ENCODE peak calls at places on chromosomes 3 and 15, in six cellular contexts. One of them, this sample, is unnamed.

GRCh38 chr15:27017168-27017809 is 46.3 kb downstream of the GABRG3 start:
- DNase-seq in type B pancreatic cell: no peak
- DNase-seq in progenitor cell of endocrine pancreas: peak
- DNase-seq in psoas muscle: no peak
- DNase-seq in omental fat pad: no peak
- DNase-seq in endothelial cell: peak
- DNase-seq in this sample: peak

GRCh38 chr15:32877620-32878019 is 159.8 kb downstream of the GREM1 start:
- DNase-seq in type B pancreatic cell: no peak
- DNase-seq in omental fat pad: no peak
- DNase-seq in endothelial cell: no peak
- DNase-seq in progenitor cell of endocrine pancreas: no peak
- DNase-seq in psoas muscle: no peak
- DNase-seq in this sample: no peak

GRCh38 chr3:48472673-48472922 is 26.1 kb downstream of the ATRIP start:
- DNase-seq in type B pancreatic cell: no peak
- DNase-seq in omental fat pad: no peak
- DNase-seq in endothelial cell: no peak
- DNase-seq in progenitor cell of endocrine pancreas: no peak
- DNase-seq in psoas muscle: no peak
- DNase-seq in this sample: no peak

GRCh38 chr3:161372321-161373260 is 1.3 kb upstream of the SPTSSB start:
- DNase-seq in psoas muscle: no peak
- DNase-seq in progenitor cell of endocrine pancreas: peak
- DNase-seq in omental fat pad: no peak
- DNase-seq in type B pancreatic cell: peak
- DNase-seq in endothelial cell: peak
- DNase-seq in this sample: peak

GRCh38 chr3:120022729-120023128 is 71.5 kb downstream of the GSK3B start:
- DNase-seq in progenitor cell of endocrine pancreas: no peak
- DNase-seq in omental fat pad: no peak
- DNase-seq in endothelial cell: no peak
- DNase-seq in psoas muscle: no peak
- DNase-seq in type B pancreatic cell: no peak
- DNase-seq in this sample: no peak

GRCh38 chr3:176426371-176426770 is 770.9 kb downstream of the TBL1XR1 start:
- DNase-seq in psoas muscle: no peak
- DNase-seq in omental fat pad: no peak
- DNase-seq in progenitor cell of endocrine pancreas: no peak
- DNase-seq in endothelial cell: no peak
- DNase-seq in type B pancreatic cell: no peak
- DNase-seq in this sample: no peak

GRCh38 chr15:31499236-31499952 is 172.8 kb downstream of the KLF13 start:
- DNase-seq in endothelial cell: no peak
- DNase-seq in type B pancreatic cell: peak
- DNase-seq in progenitor cell of endocrine pancreas: no peak
- DNase-seq in psoas muscle: no peak
- DNase-seq in omental fat pad: no peak
- DNase-seq in this sample: no peak

GRCh38 chr15:100596792-100597191 is 5.2 kb downstream of the LINS1 start:
- DNase-seq in psoas muscle: no peak
- DNase-seq in type B pancreatic cell: no peak
- DNase-seq in endothelial cell: no peak
- DNase-seq in progenitor cell of endocrine pancreas: no peak
- DNase-seq in omental fat pad: peak
- DNase-seq in this sample: no peak

GRCh38 chr15:64522226-64522823 is 61.9 kb downstream of the ZNF609 start:
- DNase-seq in psoas muscle: no peak
- DNase-seq in type B pancreatic cell: no peak
- DNase-seq in endothelial cell: no peak
- DNase-seq in progenitor cell of endocrine pancreas: no peak
- DNase-seq in omental fat pad: no peak
- DNase-seq in this sample: no peak

GRCh38 chr15:90839187-90840071 is 29.0 kb upstream of the FURIN start:
- DNase-seq in psoas muscle: no peak
- DNase-seq in omental fat pad: no peak
- DNase-seq in type B pancreatic cell: no peak
- DNase-seq in progenitor cell of endocrine pancreas: no peak
- DNase-seq in endothelial cell: no peak
- DNase-seq in this sample: peak

GRCh38 chr15:64045774-64046346 is 425 bp downstream of the DAPK2 start:
- DNase-seq in type B pancreatic cell: no peak
- DNase-seq in omental fat pad: no peak
- DNase-seq in progenitor cell of endocrine pancreas: peak
- DNase-seq in psoas muscle: peak
- DNase-seq in endothelial cell: no peak
- DNase-seq in this sample: peak

GRCh38 chr3:62097121-62097520 is 276.2 kb downstream of the FEZF2 start:
- DNase-seq in endothelial cell: no peak
- DNase-seq in progenitor cell of endocrine pancreas: no peak
- DNase-seq in type B pancreatic cell: no peak
- DNase-seq in omental fat pad: no peak
- DNase-seq in psoas muscle: no peak
- DNase-seq in this sample: no peak

GRCh38 chr3:196774191-196774820 is 34.6 kb downstream of the PAK2 start:
- DNase-seq in endothelial cell: no peak
- DNase-seq in psoas muscle: no peak
- DNase-seq in omental fat pad: no peak
- DNase-seq in progenitor cell of endocrine pancreas: no peak
- DNase-seq in type B pancreatic cell: no peak
- DNase-seq in this sample: no peak

GRCh38 chr3:167930453-167930852 is 165.3 kb downstream of the GOLIM4 start:
- DNase-seq in progenitor cell of endocrine pancreas: no peak
- DNase-seq in endothelial cell: no peak
- DNase-seq in omental fat pad: no peak
- DNase-seq in type B pancreatic cell: no peak
- DNase-seq in psoas muscle: no peak
- DNase-seq in this sample: no peak

GRCh38 chr15:99279290-99279689 is 28.0 kb downstream of the LRRC28 start:
- DNase-seq in endothelial cell: no peak
- DNase-seq in progenitor cell of endocrine pancreas: no peak
- DNase-seq in psoas muscle: no peak
- DNase-seq in type B pancreatic cell: no peak
- DNase-seq in omental fat pad: no peak
- DNase-seq in this sample: no peak

GRCh38 chr3:72636947-72637647 is 211.1 kb downstream of the SHQ1 start:
- DNase-seq in omental fat pad: no peak
- DNase-seq in type B pancreatic cell: no peak
- DNase-seq in psoas muscle: no peak
- DNase-seq in progenitor cell of endocrine pancreas: no peak
- DNase-seq in endothelial cell: no peak
- DNase-seq in this sample: no peak

GRCh38 chr3:112739252-112739945 is 98.5 kb upstream of the CCDC80 start:
- DNase-seq in endothelial cell: no peak
- DNase-seq in type B pancreatic cell: no peak
- DNase-seq in omental fat pad: no peak
- DNase-seq in psoas muscle: no peak
- DNase-seq in progenitor cell of endocrine pancreas: no peak
- DNase-seq in this sample: no peak

GRCh38 chr3:67421912-67422311 is 232.5 kb downstream of the SUCLG2 start:
- DNase-seq in psoas muscle: no peak
- DNase-seq in omental fat pad: no peak
- DNase-seq in endothelial cell: no peak
- DNase-seq in progenitor cell of endocrine pancreas: no peak
- DNase-seq in type B pancreatic cell: no peak
- DNase-seq in this sample: no peak

GRCh38 chr3:193078996-193079731 is 161.5 kb upstream of the MB21D2 start:
- DNase-seq in progenitor cell of endocrine pancreas: no peak
- DNase-seq in omental fat pad: no peak
- DNase-seq in endothelial cell: no peak
- DNase-seq in psoas muscle: no peak
- DNase-seq in type B pancreatic cell: no peak
- DNase-seq in this sample: peak

GRCh38 chr3:161989012-161989411 is 492.4 kb downstream of the OTOL1 start:
- DNase-seq in omental fat pad: no peak
- DNase-seq in type B pancreatic cell: no peak
- DNase-seq in progenitor cell of endocrine pancreas: no peak
- DNase-seq in endothelial cell: no peak
- DNase-seq in psoas muscle: no peak
- DNase-seq in this sample: no peak

GRCh38 chr3:103706671-103707070 is 1271.9 kb downstream of the ZPLD1 start:
- DNase-seq in psoas muscle: no peak
- DNase-seq in omental fat pad: no peak
- DNase-seq in endothelial cell: no peak
- DNase-seq in type B pancreatic cell: no peak
- DNase-seq in progenitor cell of endocrine pancreas: no peak
- DNase-seq in this sample: no peak

GRCh38 chr3:102605146-102605545 is 170.3 kb downstream of the ZPLD1 start:
- DNase-seq in psoas muscle: no peak
- DNase-seq in omental fat pad: no peak
- DNase-seq in endothelial cell: no peak
- DNase-seq in progenitor cell of endocrine pancreas: no peak
- DNase-seq in type B pancreatic cell: no peak
- DNase-seq in this sample: no peak

GRCh38 chr3:150068440-150069157 is 97.9 kb upstream of the PFN2 start:
- DNase-seq in omental fat pad: no peak
- DNase-seq in type B pancreatic cell: no peak
- DNase-seq in endothelial cell: no peak
- DNase-seq in psoas muscle: no peak
- DNase-seq in progenitor cell of endocrine pancreas: no peak
- DNase-seq in this sample: no peak

GRCh38 chr15:37136666-37137065 is 36.3 kb upstream of the MEIS2 start:
- DNase-seq in endothelial cell: no peak
- DNase-seq in psoas muscle: no peak
- DNase-seq in progenitor cell of endocrine pancreas: no peak
- DNase-seq in omental fat pad: no peak
- DNase-seq in type B pancreatic cell: no peak
- DNase-seq in this sample: no peak

DNA sequence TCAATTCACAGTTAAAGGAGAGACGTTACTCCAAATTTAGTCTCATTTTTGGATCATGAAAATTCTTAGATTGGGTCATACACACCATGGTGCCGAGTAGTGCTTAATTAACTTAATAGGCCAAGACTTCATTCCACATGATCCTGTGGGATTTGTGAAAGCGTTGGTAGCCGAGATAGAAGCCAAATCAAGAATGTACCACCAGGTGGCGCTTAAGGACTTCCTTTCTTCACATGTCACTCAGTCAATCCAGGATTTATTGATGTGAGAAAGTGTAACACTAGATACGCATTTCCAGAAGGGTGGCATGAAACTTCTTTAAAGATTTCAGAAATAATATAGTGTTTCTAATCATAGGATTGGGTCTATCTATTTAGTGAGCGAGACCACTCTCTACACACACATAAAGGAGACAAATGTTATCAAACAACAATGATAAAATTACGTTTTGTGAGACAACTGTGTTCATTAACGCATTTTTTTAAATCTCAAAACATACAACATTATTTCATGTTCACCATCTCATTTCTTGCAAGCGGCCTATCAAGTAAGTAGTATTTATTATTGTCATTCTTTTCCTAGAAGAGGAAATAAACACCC is 436.1 kb downstream of the CHL1 start:
- DNase-seq in progenitor cell of endocrine pancreas: peak
- DNase-seq in endothelial cell: peak
- DNase-seq in omental fat pad: no peak
- DNase-seq in type B pancreatic cell: no peak
- DNase-seq in psoas muscle: no peak
- DNase-seq in this sample: peak
- TF ChIP-seq CTCF in progenitor cell of endocrine pancreas: peak
- TF ChIP-seq CTCF in endothelial cell: no peak
- TF ChIP-seq CTCF in omental fat pad: no peak
- TF ChIP-seq CTCF in type B pancreatic cell: peak
- TF ChIP-seq CTCF in psoas muscle: peak
- TF ChIP-seq CTCF in this sample: peak

DNA sequence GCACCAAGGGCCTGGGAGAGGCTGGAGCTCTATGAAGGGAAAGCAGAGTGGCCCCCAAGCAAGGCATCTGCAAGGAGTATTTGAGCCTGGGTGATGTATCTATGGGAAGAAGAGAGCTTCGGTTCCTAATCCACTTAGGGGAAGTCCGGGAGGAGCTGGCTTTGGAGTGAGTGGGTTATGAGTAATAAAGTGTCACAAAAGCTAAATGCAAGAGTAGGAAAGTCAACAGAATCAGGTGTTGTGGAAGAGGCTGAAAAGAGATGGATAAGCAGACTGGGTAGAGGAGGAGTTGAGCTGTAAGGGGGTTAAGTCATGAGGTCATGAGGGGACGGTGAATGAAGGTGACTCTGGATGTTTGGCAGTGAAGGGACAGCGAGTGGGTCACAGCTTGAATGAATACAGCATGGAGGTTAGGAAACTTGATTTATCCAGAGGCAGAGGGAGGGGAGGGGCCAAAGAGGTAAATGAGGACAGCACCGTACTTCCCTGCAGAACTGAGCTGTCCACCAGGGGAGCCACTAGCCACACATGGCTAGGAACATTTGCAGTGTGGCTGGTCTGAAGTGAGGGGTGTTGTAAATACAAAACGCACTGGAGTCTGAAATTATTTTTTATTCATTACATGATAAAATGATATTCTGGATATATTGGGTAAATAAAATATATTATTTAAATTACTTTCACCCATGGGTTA is 83.3 kb downstream of the ADCY5 start:
- DNase-seq in type B pancreatic cell: no peak
- DNase-seq in endothelial cell: peak
- DNase-seq in omental fat pad: no peak
- DNase-seq in progenitor cell of endocrine pancreas: peak
- DNase-seq in psoas muscle: no peak
- DNase-seq in this sample: peak
- TF ChIP-seq CTCF in type B pancreatic cell: peak
- TF ChIP-seq CTCF in endothelial cell: peak
- TF ChIP-seq CTCF in omental fat pad: no peak
- TF ChIP-seq CTCF in progenitor cell of endocrine pancreas: peak
- TF ChIP-seq CTCF in psoas muscle: peak
- TF ChIP-seq CTCF in this sample: peak

GRCh38 chr3:36744770-36745169 is 19.6 kb downstream of the DCLK3 start:
- DNase-seq in type B pancreatic cell: no peak
- DNase-seq in psoas muscle: no peak
- DNase-seq in endothelial cell: no peak
- DNase-seq in progenitor cell of endocrine pancreas: no peak
- DNase-seq in omental fat pad: no peak
- DNase-seq in this sample: no peak

GRCh38 chr3:36740822-36741221 is 23.5 kb downstream of the DCLK3 start:
- DNase-seq in omental fat pad: no peak
- DNase-seq in endothelial cell: no peak
- DNase-seq in type B pancreatic cell: no peak
- DNase-seq in progenitor cell of endocrine pancreas: no peak
- DNase-seq in psoas muscle: no peak
- DNase-seq in this sample: no peak

GRCh38 chr3:36743821-36744220 is 20.5 kb downstream of the DCLK3 start:
- DNase-seq in psoas muscle: no peak
- DNase-seq in progenitor cell of endocrine pancreas: no peak
- DNase-seq in type B pancreatic cell: no peak
- DNase-seq in endothelial cell: no peak
- DNase-seq in omental fat pad: no peak
- DNase-seq in this sample: no peak

GRCh38 chr3:36738701-36739100 is 25.7 kb downstream of the DCLK3 start:
- DNase-seq in omental fat pad: no peak
- DNase-seq in progenitor cell of endocrine pancreas: no peak
- DNase-seq in type B pancreatic cell: no peak
- DNase-seq in psoas muscle: peak
- DNase-seq in endothelial cell: no peak
- DNase-seq in this sample: no peak

GRCh38 chr3:36741285-36741684 is 23.1 kb downstream of the DCLK3 start:
- DNase-seq in progenitor cell of endocrine pancreas: no peak
- DNase-seq in psoas muscle: no peak
- DNase-seq in endothelial cell: no peak
- DNase-seq in omental fat pad: no peak
- DNase-seq in type B pancreatic cell: no peak
- DNase-seq in this sample: no peak
- TF ChIP-seq CTCF in progenitor cell of endocrine pancreas: peak
- TF ChIP-seq CTCF in psoas muscle: peak
- TF ChIP-seq CTCF in endothelial cell: no peak
- TF ChIP-seq CTCF in omental fat pad: no peak
- TF ChIP-seq CTCF in type B pancreatic cell: peak
- TF ChIP-seq CTCF in this sample: peak

GRCh38 chr3:47009225-47010049 is 30.0 kb downstream of the NBEAL2 start:
- DNase-seq in type B pancreatic cell: peak
- DNase-seq in omental fat pad: peak
- DNase-seq in endothelial cell: peak
- DNase-seq in psoas muscle: peak
- DNase-seq in progenitor cell of endocrine pancreas: peak
- DNase-seq in this sample: peak
- TF ChIP-seq CTCF in type B pancreatic cell: peak
- TF ChIP-seq CTCF in omental fat pad: no peak
- TF ChIP-seq CTCF in endothelial cell: peak
- TF ChIP-seq CTCF in psoas muscle: no peak
- TF ChIP-seq CTCF in progenitor cell of endocrine pancreas: peak
- TF ChIP-seq CTCF in this sample: peak

This sample was measured in neural crest cell.